ENCODE peak calls at places on chromosomes 3 and 15, in six cellular contexts. Z is choroid plexus epithelial cell, P is psoas muscle, B is WTC11, X is IMR-90, Q is HFFc6. C is an unnamed sample.

GRCh38 chr3:25894101-25894500 is 104.2 kb downstream of the OXSM start:
- DNase-seq in B (no peak), X (peak; percentile 28), Z (no peak), P (no peak), Q (no peak), C (no peak)

GRCh38 chr3:184082465-184082864 is 14.4 kb upstream of the HTR3E start:
- DNase-seq in X (no peak), Q (no peak), P (no peak), Z (no peak), B (no peak), C (no peak)

GRCh38 chr3:123110953-123111615 is 44.3 kb downstream of the PDIA5 start:
- DNase-seq in P (no peak), Z (no peak), X (no peak), B (no peak), Q (no peak), C (no peak)

GRCh38 chr3:143596957-143597642 is 251.2 kb downstream of the SLC9A9 start:
- DNase-seq in P (no peak), B (peak; percentile 14), Z (no peak), Q (no peak), X (no peak), C (no peak)

GRCh38 chr3:160564205-160564922 is 1.0 kb downstream of the KPNA4 start:
- DNase-seq in Q (no peak), Z (peak; percentile 10), P (no peak), X (no peak), B (no peak), C (peak; percentile 22)

GRCh38 chr3:30602946-30603345 is 3.5 kb upstream of the TGFBR2 start:
- DNase-seq in X (no peak), Q (no peak), B (no peak), Z (no peak), P (no peak), C (no peak)

GRCh38 chr3:188370081-188370830 is 216.3 kb downstream of the LPP start:
- DNase-seq in Z (no peak), Q (no peak), B (no peak), X (no peak), P (no peak), C (peak; percentile 30)

GRCh38 chr15:31157644-31158069 is 56.1 kb upstream of the TRPM1 start:
- DNase-seq in Q (no peak), B (no peak), Z (peak; percentile 48), P (no peak), X (no peak), C (no peak)

GRCh38 chr3:138062626-138063025 is 52.7 kb downstream of the CLDN18 start:
- DNase-seq in B (no peak), P (no peak), X (peak; percentile 83), Z (peak; percentile 75), Q (peak; percentile 74), C (no peak)

GRCh38 chr15:91186892-91187644 is 87.0 kb downstream of the SV2B start:
- DNase-seq in B (no peak), Q (no peak), P (no peak), X (peak; percentile 26), Z (peak; percentile 31), C (peak; percentile 56)

GRCh38 chr3:167735233-167736107 is at the start of gene SERPINI1:
- DNase-seq in X (peak; percentile 89), P (peak; percentile 90), Z (peak; percentile 94), B (peak; percentile 90), Q (peak; percentile 88), C (peak; percentile 93)

GRCh38 chr15:64046347-64047153 is at the start of gene DAPK2:
- DNase-seq in B (peak; percentile 73), Q (no peak), Z (peak; percentile 58), P (peak; percentile 87), X (peak; percentile 34), C (peak; percentile 72)

GRCh38 chr3:140584549-140584948 is 93.3 kb upstream of the TRIM42 start:
- DNase-seq in Z (no peak), B (no peak), P (no peak), X (no peak), Q (no peak), C (no peak)

GRCh38 chr3:140576444-140576843 is 101.4 kb upstream of the TRIM42 start:
- DNase-seq in P (no peak), X (no peak), B (no peak), Z (no peak), Q (no peak), C (no peak)

GRCh38 chr3:140577911-140578310 is 100.0 kb upstream of the TRIM42 start:
- DNase-seq in P (no peak), B (no peak), Q (no peak), Z (no peak), X (no peak), C (no peak)

GRCh38 chr3:140580746-140581145 is 97.1 kb upstream of the TRIM42 start:
- DNase-seq in B (no peak), X (no peak), Z (peak; percentile 35), P (no peak), Q (no peak), C (peak; percentile 1)

GRCh38 chr3:140579260-140579659 is 98.6 kb upstream of the TRIM42 start:
- DNase-seq in Q (no peak), B (no peak), P (no peak), X (no peak), Z (no peak), C (no peak)
- TF ChIP-seq CTCF in Q (no peak), B (no peak), P (no peak), X (no peak), Z (no peak), C (no peak)

GRCh38 chr3:43559961-43560360 is 61.9 kb downstream of the ANO10 start:
- DNase-seq in P (no peak), Q (no peak), X (peak; percentile 9), Z (no peak), B (no peak), C (no peak)
- TF ChIP-seq CTCF in P (no peak), Q (peak; percentile 9), X (peak; percentile 3), Z (peak; percentile 17), B (no peak), C (no peak)

GRCh38 chr15:76332796-76333195 is 3.8 kb upstream of the ISL2 start:
- DNase-seq in Q (no peak), Z (no peak), P (no peak), B (no peak), X (no peak), C (no peak)

GRCh38 chr15:76328962-76329361 is 7.6 kb upstream of the ISL2 start:
- DNase-seq in P (no peak), X (peak; percentile 86), Z (no peak), Q (no peak), B (no peak), C (peak; percentile 29)

GRCh38 chr15:76328106-76328696 is 8.4 kb upstream of the ISL2 start:
- DNase-seq in B (no peak), Q (no peak), Z (no peak), X (no peak), P (no peak), C (no peak)

GRCh38 chr15:76327191-76328105 is 9.1 kb upstream of the ISL2 start:
- DNase-seq in B (no peak), Q (peak; percentile 60), P (no peak), X (peak; percentile 70), Z (no peak), C (no peak)

GRCh38 chr15:76330281-76330680 is 6.3 kb upstream of the ISL2 start:
- DNase-seq in X (peak; percentile 46), Q (peak; percentile 62), Z (peak; percentile 75), P (peak; percentile 81), B (peak; percentile 66), C (peak; percentile 72)
- TF ChIP-seq CTCF in X (peak; percentile 56), Q (peak; percentile 73), Z (peak; percentile 89), P (peak; percentile 55), B (peak; percentile 13), C (peak; percentile 44)

GRCh38 chr15:37165420-37165819 is 65.1 kb upstream of the MEIS2 start:
- DNase-seq in X (no peak), P (no peak), B (no peak), Z (no peak), Q (no peak), C (no peak)
- TF ChIP-seq CTCF in X (no peak), P (no peak), B (no peak), Z (no peak), Q (no peak), C (no peak)

GRCh38 chr15:29942144-29942543 is 119.9 kb upstream of the TJP1 start:
- DNase-seq in Q (no peak), B (no peak), X (no peak), Z (peak; percentile 75), P (no peak), C (no peak)
- TF ChIP-seq CTCF in Q (peak; percentile 67), B (no peak), X (peak; percentile 23), Z (peak; percentile 77), P (no peak), C (no peak)

DNA sequence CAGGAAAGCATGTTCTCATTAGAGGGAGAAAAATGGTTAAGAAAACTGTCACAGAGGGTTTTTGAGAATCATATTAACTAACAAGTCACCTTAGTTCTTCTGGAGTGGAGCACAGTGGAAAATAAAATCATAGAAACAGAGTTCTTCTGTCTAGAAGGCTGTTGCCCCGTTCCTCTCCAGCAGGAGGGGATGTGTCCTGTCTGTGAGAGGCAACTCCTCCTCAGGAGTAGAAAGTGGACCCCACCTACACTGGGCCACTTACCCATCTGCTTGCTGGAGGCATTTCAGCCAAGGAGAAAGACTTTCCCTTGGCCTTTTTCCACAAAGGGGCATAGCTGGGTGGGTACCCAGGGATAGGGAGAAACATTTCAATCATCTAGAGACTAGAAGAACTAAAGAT is 106.6 kb downstream of the SSR3 start:
- DNase-seq in Z (peak; percentile 79), B (peak; percentile 64), P (no peak), Q (no peak), X (peak; percentile 47), C (peak; percentile 47)
- TF ChIP-seq CTCF in Z (peak; percentile 91), B (peak; percentile 15), P (no peak), Q (peak; percentile 74), X (peak; percentile 51), C (peak; percentile 40)

DNA sequence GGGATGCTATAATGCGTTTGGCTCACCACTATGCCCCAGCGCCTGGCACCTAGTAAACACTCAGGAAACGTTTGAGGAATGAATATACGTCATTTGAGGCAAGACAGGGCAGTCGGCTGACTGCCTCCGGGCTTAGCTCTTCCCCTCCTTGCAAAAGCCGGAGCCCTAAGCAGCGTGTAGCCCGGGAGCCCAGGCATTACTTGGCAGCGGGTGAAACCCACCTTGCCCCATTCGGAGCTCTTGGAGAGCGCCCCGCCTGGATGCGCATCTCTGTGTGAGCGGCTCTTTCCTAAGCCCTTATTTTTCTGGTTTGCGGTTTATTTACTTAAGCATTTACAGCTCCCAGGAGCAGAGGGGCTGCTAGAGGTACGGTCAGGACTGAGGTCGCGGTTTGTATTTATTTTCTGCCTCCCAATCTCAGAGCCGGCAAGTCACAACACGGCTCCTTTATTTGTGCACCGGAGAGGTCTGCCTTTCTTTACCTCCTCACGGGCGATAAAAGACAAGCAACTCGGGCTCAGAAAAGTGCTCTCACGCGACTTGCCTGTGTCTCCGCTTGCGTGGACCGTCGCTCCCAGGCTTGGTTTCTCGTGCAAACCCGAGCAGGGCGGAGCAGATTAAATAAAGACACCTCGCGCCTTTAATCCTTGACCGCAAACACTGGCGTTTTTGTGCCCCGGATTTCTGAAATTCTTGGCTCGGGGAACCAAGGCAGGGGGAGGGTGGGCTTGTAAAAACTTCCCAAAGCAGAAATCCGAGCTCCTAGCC is 724 bp upstream of the ITPR1 start:
- DNase-seq in B (peak; percentile 55), Q (peak; percentile 65), P (peak; percentile 63), Z (peak; percentile 74), X (peak; percentile 58), C (peak; percentile 82)
- TF ChIP-seq CTCF in B (no peak), Q (no peak), P (no peak), Z (peak; percentile 9), X (no peak), C (no peak)

DNA sequence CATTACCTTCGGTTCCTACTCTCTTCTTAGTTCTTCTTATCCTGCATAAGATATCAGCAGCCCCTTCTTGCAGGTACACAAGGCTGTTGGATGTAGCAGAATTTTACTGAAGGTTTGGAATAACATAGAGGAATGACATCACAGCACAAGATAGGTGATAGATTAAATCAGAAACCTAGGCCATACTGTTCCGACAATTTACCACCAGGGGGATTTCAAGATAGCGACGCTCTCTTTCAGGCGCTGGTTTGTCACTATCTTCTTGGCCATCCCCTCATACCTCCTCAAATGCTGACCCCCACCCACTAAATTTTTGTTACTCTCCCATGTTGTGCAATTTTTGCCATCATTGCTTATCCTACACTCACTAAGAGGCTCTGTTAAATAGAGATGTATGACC is 3.5 kb downstream of the SIDT1 start:
- DNase-seq in Q (no peak), B (no peak), P (no peak), X (no peak), Z (no peak), C (no peak)
- TF ChIP-seq CTCF in Q (peak; percentile 64), B (peak; percentile 31), P (peak; percentile 4), X (peak; percentile 11), Z (peak; percentile 28), C (no peak)